ENCODE peak calls at places on chromosome 20, in four cellular contexts. N is cardiac fibroblast, B is HFF-Myc, H is HCT116. D is an unnamed sample.

GRCh38 chr20:58976095-58976730 is 4.8 kb upstream of the NELFCD start:
- DNase-seq in B (no peak), N (no peak), H (no peak), D (no peak)

GRCh38 chr20:48703107-48703506 is 124.7 kb downstream of the PREX1 start:
- DNase-seq in N (no peak), B (no peak), H (no peak), D (no peak)

GRCh38 chr20:5608448-5609161 is 141.6 kb upstream of the SHLD1 start:
- DNase-seq in H (no peak), B (no peak), N (peak; percentile 57), D (no peak)

GRCh38 chr20:57440678-57441509 is 49.7 kb downstream of the RBM38 start:
- DNase-seq in B (no peak), H (no peak), N (peak; percentile 89), D (no peak)

GRCh38 chr20:3654326-3655031 is 8.7 kb downstream of the GFRA4 start:
- DNase-seq in H (no peak), N (no peak), B (no peak), D (no peak)

GRCh38 chr20:31572042-31572700 is 32.9 kb upstream of the ID1 start:
- DNase-seq in B (no peak), H (no peak), N (no peak), D (no peak)

GRCh38 chr20:23879811-23880374 is 345 bp upstream of the CST5 start:
- DNase-seq in B (no peak), N (no peak), H (no peak), D (no peak)

GRCh38 chr20:43507150-43508080 is at the start of gene L3MBTL1:
- DNase-seq in H (peak; percentile 33), B (no peak), N (peak; percentile 47), D (no peak)

GRCh38 chr20:60467078-60467477 is 508.9 kb downstream of the CDH26 start:
- DNase-seq in B (no peak), N (no peak), H (no peak), D (no peak)

GRCh38 chr20:62739067-62739466 is 30.4 kb downstream of the NTSR1 start:
- DNase-seq in N (no peak), H (no peak), B (no peak), D (no peak)

GRCh38 chr20:57869951-57870315 is 160.1 kb upstream of the PMEPA1 start:
- DNase-seq in N (no peak), B (no peak), H (no peak), D (no peak)

GRCh38 chr20:15155848-15156401 is 818.5 kb upstream of the FLRT3 start:
- DNase-seq in B (no peak), N (no peak), H (no peak), D (no peak)

GRCh38 chr20:25126630-25127029 is 44.7 kb upstream of the VSX1 start:
- DNase-seq in N (no peak), H (no peak), B (no peak), D (no peak)

GRCh38 chr20:48601798-48602197 is 226.0 kb downstream of the PREX1 start:
- DNase-seq in N (no peak), B (no peak), H (no peak), D (no peak)

GRCh38 chr20:1391640-1392442 is 1.0 kb downstream of the FKBP1A start:
- DNase-seq in H (no peak), B (no peak), N (peak; percentile 82), D (no peak)

GRCh38 chr20:60046436-60046835 is 88.2 kb downstream of the CDH26 start:
- DNase-seq in H (no peak), N (no peak), B (no peak), D (no peak)

GRCh38 chr20:3728876-3729275 is 3.6 kb upstream of the HSPA12B start:
- DNase-seq in N (no peak), B (no peak), H (no peak), D (no peak)

GRCh38 chr20:31536575-31536974 is 22.3 kb downstream of the HM13 start:
- DNase-seq in H (no peak), N (no peak), B (no peak), D (no peak)

DNA sequence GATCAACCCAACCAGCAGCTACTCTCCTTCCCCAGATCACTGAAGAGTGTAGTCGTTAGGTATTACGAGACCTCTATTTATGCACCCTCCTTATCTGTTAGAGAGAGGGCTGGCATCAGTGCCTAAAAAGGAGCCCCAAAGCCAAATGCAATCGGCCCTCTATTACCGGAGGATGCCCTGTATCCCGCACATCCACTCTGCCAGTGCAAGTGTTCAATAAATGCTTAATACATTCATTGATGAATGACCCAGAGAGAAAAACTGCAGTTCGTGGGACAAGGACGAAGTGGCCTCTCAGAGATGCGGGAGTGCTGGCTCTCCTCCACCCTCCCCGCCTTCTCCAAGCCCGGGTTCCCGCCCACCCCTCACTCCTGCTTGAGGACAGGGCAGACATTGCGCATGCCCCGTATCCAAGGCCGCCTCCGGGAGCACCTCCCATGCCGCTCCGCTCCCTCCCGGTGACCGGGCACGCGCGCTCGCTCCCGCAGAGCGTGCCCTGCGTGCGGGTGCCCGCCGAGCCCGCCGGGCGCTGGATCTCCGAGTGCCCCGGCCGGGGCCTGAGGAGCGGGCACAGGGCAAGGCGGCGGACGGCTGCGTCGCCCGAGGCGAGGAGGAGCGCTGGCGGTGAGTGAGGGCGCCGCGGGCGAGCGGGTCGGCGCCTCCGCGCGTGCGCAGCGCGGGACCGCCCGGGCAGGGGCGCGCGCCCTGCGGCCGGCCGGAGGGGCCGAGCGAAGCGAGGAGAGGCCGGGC is 27.2 kb upstream of the BTBD3 start:
- DNase-seq in H (peak; percentile 78), B (peak; percentile 57), N (peak; percentile 94), D (no peak)
- TF ChIP-seq CTCF in H (no peak), B (no peak), N (no peak), D (no peak)

DNA sequence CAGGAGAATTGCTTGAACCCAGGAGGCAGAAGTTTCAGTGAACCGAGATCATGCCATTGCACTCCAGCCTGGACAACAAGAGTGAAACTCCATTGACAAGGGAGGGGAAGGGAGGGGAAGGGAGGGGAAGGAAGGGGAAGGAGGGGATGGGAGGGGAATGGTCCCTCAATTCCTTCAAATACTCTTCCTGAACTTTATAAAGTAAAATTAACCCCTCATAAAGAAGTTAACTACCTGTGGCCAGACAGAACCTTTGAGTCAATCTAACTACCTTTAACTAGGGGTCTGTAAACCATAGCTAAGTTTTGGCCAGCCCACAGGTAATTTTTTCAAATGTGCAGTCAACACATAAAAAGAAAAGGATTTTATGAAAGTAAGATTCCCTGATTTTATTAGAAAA is 131.0 kb downstream of the ZMYND8 start:
- DNase-seq in B (no peak), N (no peak), H (no peak), D (no peak)
- TF ChIP-seq CTCF in B (no peak), N (no peak), H (no peak), D (no peak)

DNA sequence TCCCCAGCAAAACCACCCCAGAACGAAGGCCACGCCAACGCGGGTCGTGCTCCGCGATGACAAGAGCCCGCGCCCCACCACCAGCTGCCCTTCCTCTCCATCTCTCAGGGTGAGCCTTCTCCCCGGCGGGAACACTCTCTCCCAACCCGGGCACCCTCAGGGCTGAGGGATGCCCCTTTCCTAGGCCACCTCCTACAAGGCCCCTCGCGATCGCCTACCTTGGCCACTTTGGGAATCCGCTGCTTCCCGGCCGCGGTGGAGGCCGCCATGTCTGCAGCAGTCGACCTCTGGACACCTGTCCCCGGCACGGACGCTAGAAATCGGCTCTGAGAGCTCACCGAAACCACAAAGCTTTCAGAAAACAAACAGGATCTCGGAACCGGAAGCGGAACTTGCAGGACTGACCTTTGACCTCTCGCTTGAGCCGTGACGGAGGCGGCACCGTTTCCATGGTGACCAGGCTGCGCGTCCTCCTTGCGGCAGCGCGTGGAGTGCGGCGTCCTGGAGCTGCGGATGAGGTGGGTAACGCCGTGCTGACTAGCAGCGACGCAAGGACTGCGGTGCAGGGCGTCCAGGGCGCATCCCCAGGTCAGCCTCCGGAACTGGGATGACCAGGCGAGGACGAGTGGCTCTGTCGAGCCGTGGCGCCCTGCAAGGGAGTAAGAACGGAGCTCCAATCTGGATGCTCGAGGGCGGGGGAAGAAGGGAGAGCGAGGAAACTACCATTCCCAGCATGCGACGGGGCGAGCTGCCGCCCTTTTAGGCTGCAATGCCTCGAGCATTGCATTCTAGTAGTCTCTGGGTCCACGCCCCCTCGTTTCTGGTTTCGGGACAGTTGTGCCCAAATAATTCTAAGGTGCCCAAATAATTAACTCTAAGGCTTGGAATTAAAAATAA is at the start of the genes CFAP61 and CRNKL1:
- DNase-seq in B (peak; percentile 95), H (peak; percentile 94), N (peak; percentile 97), D (peak; percentile 98)
- TF ChIP-seq CTCF in B (no peak), H (no peak), N (no peak), D (no peak)

GRCh38 chr20:33650753-33651561 is 11.2 kb upstream of the C20orf144 start:
- DNase-seq in B (no peak), H (no peak), N (no peak), D (no peak)
- TF ChIP-seq CTCF in B (no peak), H (no peak), N (no peak), D (no peak)

GRCh38 chr20:17887331-17888030 is 81.1 kb downstream of the SNX5 start:
- DNase-seq in H (no peak), N (no peak), B (no peak), D (no peak)

GRCh38 chr20:17885544-17885943 is 83.0 kb downstream of the SNX5 start:
- DNase-seq in B (no peak), N (peak; percentile 66), H (no peak), D (no peak)

GRCh38 chr20:17890330-17890729 is 78.3 kb downstream of the SNX5 start:
- DNase-seq in B (no peak), H (no peak), N (no peak), D (no peak)

GRCh38 chr20:17888044-17888443 is 80.5 kb downstream of the SNX5 start:
- DNase-seq in H (peak; percentile 32), B (no peak), N (no peak), D (no peak)

DNA sequence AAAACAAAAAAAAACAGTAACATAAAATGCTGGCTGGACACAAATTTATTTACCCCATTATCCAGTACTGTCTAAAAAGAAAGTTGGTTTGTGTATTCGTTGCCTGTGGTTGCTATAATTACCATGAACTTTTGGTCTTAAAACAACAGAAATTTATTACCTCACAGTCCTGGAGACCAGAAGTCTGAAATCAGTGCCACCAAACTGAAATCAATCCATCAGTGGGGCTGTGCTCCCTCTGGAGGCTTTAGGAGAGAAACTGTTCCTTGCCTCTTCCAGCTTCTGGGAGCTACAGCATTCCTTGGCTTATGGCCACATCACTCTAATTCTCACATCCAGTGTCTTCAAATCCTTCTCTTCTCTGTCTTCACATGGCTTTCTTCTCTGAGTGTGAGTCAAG is 79.4 kb downstream of the SNX5 start:
- DNase-seq in N (peak; percentile 59), B (no peak), H (peak; percentile 15), D (no peak)
- TF ChIP-seq CTCF in N (peak; percentile 26), B (no peak), H (no peak), D (no peak)